ENCODE peak calls at places on chromosomes 7 and 10, in seven cellular contexts. H is esophagus muscularis mucosa; Z is tibial nerve; J is aorta; I is CD8-positive, alpha-beta memory T cell; T is adrenal gland; G is epithelial cell of esophagus. E is an unnamed sample.
A peak's percentile ranks its signal among the peaks of the same experiment; 100 is the strongest.

GRCh38 chr7:768881-769504 is 41.9 kb upstream of the PRKAR1B start:
- DNase-seq in H (no peak), Z (no peak), J (no peak), I (no peak), T (no peak), G (no peak), E (peak; percentile 77)

GRCh38 chr7:130359276-130359857 is 14.8 kb downstream of the CPA5 start:
- DNase-seq in H (no peak), Z (no peak), J (no peak), I (no peak), T (no peak), G (peak; percentile 97), E (no peak)

GRCh38 chr7:80681272-80681885 is 42.9 kb downstream of the CD36 start:
- DNase-seq in H (no peak), Z (no peak), J (no peak), I (no peak), T (no peak), G (peak; percentile 55), E (no peak)

GRCh38 chr7:48176356-48176893 is 5.2 kb downstream of the ABCA13 start:
- DNase-seq in H (no peak), Z (no peak), J (no peak), I (no peak), T (no peak), G (no peak), E (no peak)

GRCh38 chr7:155007947-155008346 is 5.0 kb upstream of the PAXIP1 start:
- DNase-seq in H (no peak), Z (no peak), J (no peak), I (peak; percentile 58), T (no peak), G (peak; percentile 15), E (no peak)

GRCh38 chr7:91348686-91349085 is 84.5 kb downstream of the FZD1 start:
- DNase-seq in H (no peak), Z (no peak), J (no peak), I (no peak), T (no peak), G (no peak), E (no peak)

GRCh38 chr10:21797984-21798765 is 205.4 kb downstream of the DNAJC1 start:
- DNase-seq in H (no peak), Z (no peak), J (no peak), I (no peak), T (no peak), G (no peak), E (no peak)

GRCh38 chr10:21385996-21386620 is 139.4 kb downstream of the SKIDA1 start:
- DNase-seq in H (no peak), Z (no peak), J (no peak), I (no peak), T (no peak), G (peak; percentile 53), E (no peak)

GRCh38 chr10:59805043-59805442 is 51.8 kb upstream of the MRLN start:
- DNase-seq in H (no peak), Z (no peak), J (no peak), I (no peak), T (peak; percentile 35), G (peak; percentile 45), E (peak; percentile 40)

GRCh38 chr10:79136227-79137005 is 67.7 kb downstream of the ZMIZ1 start:
- DNase-seq in H (no peak), Z (no peak), J (no peak), I (no peak), T (no peak), G (no peak), E (no peak)

DNA sequence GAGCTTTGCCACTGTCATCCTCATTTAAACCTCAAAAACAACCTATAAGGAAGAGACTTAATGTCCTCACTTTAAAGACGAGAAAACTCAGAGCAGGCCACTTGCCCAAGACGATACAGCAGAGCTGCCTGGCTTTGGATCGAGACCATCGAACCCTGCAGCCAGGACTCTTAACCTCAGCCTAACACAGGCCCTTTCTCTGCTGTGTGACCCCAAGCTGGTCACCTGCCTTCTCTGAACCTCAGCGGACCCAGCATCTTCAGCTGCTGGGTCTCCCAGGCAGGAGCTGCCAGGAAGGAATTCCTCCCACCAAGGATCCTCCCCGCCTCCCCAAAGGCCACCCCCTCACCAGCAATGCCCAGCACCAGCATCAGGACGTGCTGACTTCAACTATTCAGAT is 32.7 kb downstream of the TNRC18 start:
- DNase-seq in H (no peak), Z (no peak), J (no peak), I (no peak), T (no peak), G (no peak), E (no peak)
- H3K4me3 ChIP-seq in H (no peak overlapping the region), Z (no peak overlapping the region), J (no peak overlapping the region), I (no peak overlapping the region), T (no peak overlapping the region), G (no peak overlapping the region), E (no peak overlapping the region)

DNA sequence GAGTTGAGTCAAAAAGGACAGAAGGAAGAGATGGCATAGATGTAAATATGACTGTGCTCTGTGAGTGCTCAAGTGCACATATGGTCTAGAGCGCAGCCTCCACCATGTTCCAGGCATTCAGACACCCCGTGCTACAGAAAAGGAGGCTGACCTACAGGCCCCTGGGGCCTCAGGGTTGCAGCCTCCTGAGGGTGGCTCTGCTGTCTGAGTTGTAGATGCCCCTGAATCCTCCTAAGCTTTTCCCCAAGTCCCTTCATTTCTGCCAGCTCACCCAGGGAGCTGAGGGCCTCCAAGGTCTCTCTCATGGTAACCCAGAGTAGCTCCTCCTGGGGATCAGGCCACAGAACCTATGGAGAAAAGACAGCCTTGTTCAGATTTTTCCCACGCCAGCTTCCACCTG is 2.7 kb downstream of the ZNF467 start:
- DNase-seq in H (no peak), Z (no peak), J (no peak), I (no peak), T (no peak), G (no peak), E (no peak)
- H3K4me3 ChIP-seq in H (no peak overlapping the region), Z (no peak overlapping the region), J (no peak overlapping the region), I (no peak overlapping the region), T (no peak overlapping the region), G (no peak overlapping the region), E (no peak overlapping the region)

GRCh38 chr7:129146237-129146979 is 1.9 kb downstream of the TSPAN33 start:
- DNase-seq in H (no peak), Z (no peak), J (no peak), I (no peak), T (no peak), G (no peak), E (no peak)

GRCh38 chr7:129149546-129149945 is 5.0 kb downstream of the TSPAN33 start:
- DNase-seq in H (no peak), Z (no peak), J (no peak), I (no peak), T (no peak), G (no peak), E (no peak)

GRCh38 chr7:129150199-129150996 is 5.9 kb downstream of the TSPAN33 start:
- DNase-seq in H (no peak), Z (no peak), J (peak; percentile 64), I (no peak), T (no peak), G (no peak), E (no peak)

GRCh38 chr7:129144834-129145668 is 544 bp downstream of the TSPAN33 start:
- DNase-seq in H (no peak), Z (no peak), J (no peak), I (peak; percentile 55), T (no peak), G (no peak), E (no peak)

DNA sequence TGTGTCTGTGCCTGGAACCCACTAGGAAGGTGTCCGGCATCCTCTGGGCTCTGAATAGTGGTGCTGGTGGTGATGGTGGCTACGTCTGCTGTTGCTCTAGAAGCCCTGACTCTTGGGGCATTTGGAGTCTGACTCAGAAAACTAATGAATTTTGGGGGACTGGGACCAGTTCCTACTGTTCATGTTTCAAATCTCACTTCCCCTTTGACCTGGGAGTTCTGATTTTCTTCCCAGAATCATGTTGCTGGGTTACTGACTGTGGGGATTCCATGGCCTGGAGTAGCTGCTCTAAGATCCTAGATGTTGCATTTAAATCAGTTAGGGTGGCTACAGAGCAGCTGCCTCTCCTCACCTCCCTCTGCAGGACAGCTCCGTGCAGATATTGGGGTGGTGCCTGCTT is 3.2 kb downstream of the TSPAN33 start:
- DNase-seq in H (no peak), Z (no peak), J (no peak), I (no peak), T (no peak), G (no peak), E (no peak)
- H3K4me3 ChIP-seq in H (no peak overlapping the region), Z (no peak overlapping the region), J (no peak overlapping the region), I (no peak overlapping the region), T (no peak overlapping the region), G (no peak overlapping the region), E (no peak overlapping the region)

GRCh38 chr7:142925413-142925812 is 8.1 kb downstream of the TRPV5 start:
- DNase-seq in H (no peak), Z (no peak), J (no peak), I (no peak), T (no peak), G (no peak), E (no peak)

GRCh38 chr7:142932386-142933091 is 1.0 kb downstream of the TRPV5 start:
- DNase-seq in H (no peak), Z (no peak), J (no peak), I (no peak), T (no peak), G (no peak), E (no peak)

GRCh38 chr7:142930126-142930730 is 3.3 kb downstream of the TRPV5 start:
- DNase-seq in H (no peak), Z (no peak), J (no peak), I (no peak), T (no peak), G (no peak), E (no peak)

GRCh38 chr7:142927085-142927745 is 6.3 kb downstream of the TRPV5 start:
- DNase-seq in H (no peak), Z (no peak), J (peak; percentile 54), I (no peak), T (no peak), G (no peak), E (no peak)

DNA sequence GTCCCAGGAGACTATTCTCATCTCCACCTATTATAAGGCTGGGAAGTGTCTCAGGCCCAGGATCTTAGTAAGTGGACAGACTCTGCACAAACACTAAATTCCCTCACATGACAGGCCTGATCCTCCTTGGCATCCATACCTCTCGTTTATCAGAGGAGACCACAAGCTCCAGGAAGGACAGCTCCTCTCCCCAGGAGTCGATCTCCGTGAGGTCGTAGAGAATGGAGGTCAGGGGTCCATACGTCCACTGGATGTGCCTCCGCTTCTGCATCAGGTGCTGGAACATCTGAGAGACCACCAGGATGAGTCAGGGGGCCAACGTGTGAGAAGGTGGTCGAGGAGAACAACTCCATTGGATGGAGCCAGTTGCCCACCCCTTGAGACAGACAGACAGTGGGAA is 5.6 kb downstream of the TRPV5 start:
- DNase-seq in H (no peak), Z (no peak), J (no peak), I (no peak), T (no peak), G (no peak), E (no peak)
- H3K4me3 ChIP-seq in H (no peak overlapping the region), Z (no peak overlapping the region), J (no peak overlapping the region), I (no peak overlapping the region), T (no peak overlapping the region), G (no peak overlapping the region), E (no peak overlapping the region)

GRCh38 chr7:116524221-116524608 is 621 bp upstream of the CAV1 start:
- DNase-seq in H (no peak), Z (no peak), J (no peak), I (no peak), T (no peak), G (no peak), E (no peak)
- H3K4me3 ChIP-seq in H (peak overlapping the region; percentile 65), Z (peak overlapping the region; percentile 62), J (peak overlapping the region; percentile 30), I (no peak overlapping the region), T (no peak overlapping the region), G (peak overlapping the region; percentile 0), E (peak overlapping the region; percentile 59)

GRCh38 chr7:96995406-96996110 is 9.8 kb upstream of the DLX6 start:
- DNase-seq in H (peak; percentile 62), Z (no peak), J (no peak), I (no peak), T (no peak), G (no peak), E (no peak)
- H3K4me3 ChIP-seq in H (no peak overlapping the region), Z (no peak overlapping the region), J (no peak overlapping the region), I (no peak overlapping the region), T (no peak overlapping the region), G (no peak overlapping the region), E (no peak overlapping the region)